ENCODE peak calls at places on chromosomes 3 and 15, in five cellular contexts. E is A549, N is suprapubic skin, H is ovary, U is K562. B is an unnamed sample.

GRCh38 chr3:57958642-57959406 is 49.4 kb upstream of the FLNB start:
- DNase-seq in E (peak; percentile 57), N (no peak), U (peak; percentile 58), H (peak; percentile 15), B (no peak)

GRCh38 chr3:188126931-188127330 is 27.0 kb upstream of the LPP start:
- DNase-seq in N (no peak), U (no peak), E (no peak), H (peak; percentile 27), B (no peak)

GRCh38 chr3:53109190-53109589 is 21.0 kb downstream of the RFT1 start:
- DNase-seq in U (no peak), N (no peak), H (no peak), E (no peak), B (no peak)

GRCh38 chr3:138729279-138729678 is 105.4 kb downstream of the PIK3CB start:
- DNase-seq in H (no peak), E (no peak), N (no peak), U (no peak), B (no peak)

GRCh38 chr15:89475688-89476087 is 20.7 kb downstream of the RHCG start:
- DNase-seq in U (no peak), E (no peak), N (no peak), H (no peak), B (no peak)

GRCh38 chr3:188772886-188773285 is 398.9 kb upstream of the TPRG1 start:
- DNase-seq in H (peak; percentile 47), N (no peak), E (peak; percentile 67), U (no peak), B (peak; percentile 64)

GRCh38 chr3:197076446-197076845 is 46.8 kb upstream of the MELTF start:
- DNase-seq in H (no peak), E (no peak), N (no peak), U (no peak), B (no peak)

GRCh38 chr15:29056839-29057450 is 171.2 kb downstream of the APBA2 start:
- DNase-seq in E (no peak), N (no peak), H (no peak), U (no peak), B (no peak)

GRCh38 chr3:101279765-101280385 is 40.5 kb downstream of the IMPG2 start:
- DNase-seq in H (no peak), N (no peak), U (no peak), E (no peak), B (no peak)

GRCh38 chr3:138465927-138466326 is 31.5 kb downstream of the ESYT3 start:
- DNase-seq in N (no peak), H (no peak), U (no peak), E (no peak), B (no peak)

GRCh38 chr3:120503727-120504616 is 53.2 kb upstream of the FSTL1 start:
- DNase-seq in U (no peak), N (no peak), E (no peak), H (no peak), B (no peak)

GRCh38 chr3:65342084-65342683 is 654.4 kb upstream of the ADAMTS9 start:
- DNase-seq in E (peak; percentile 56), N (no peak), H (no peak), U (peak; percentile 75), B (peak; percentile 31)

GRCh38 chr15:81407679-81408078 is 33.7 kb upstream of the TMC3 start:
- DNase-seq in U (no peak), N (no peak), H (no peak), E (no peak), B (no peak)

GRCh38 chr15:69973102-69973714 is 124.5 kb downstream of the TLE3 start:
- DNase-seq in H (no peak), N (no peak), U (peak; percentile 30), E (peak; percentile 50), B (no peak)

GRCh38 chr3:194989251-194989650 is 281.7 kb downstream of the XXYLT1 start:
- DNase-seq in H (no peak), N (peak; percentile 39), E (no peak), U (no peak), B (no peak)

GRCh38 chr15:85649372-85649771 is 145.4 kb downstream of the KLHL25 start:
- DNase-seq in N (no peak), E (peak; percentile 36), H (no peak), U (peak; percentile 2), B (peak; percentile 51)

GRCh38 chr15:73464602-73465001 is 21.6 kb downstream of the REC114 start:
- DNase-seq in E (no peak), U (peak; percentile 33), N (no peak), H (no peak), B (no peak)
- TF ChIP-seq CTCF in E (no peak), U (peak; percentile 32), N (no peak), H (no peak), B (no peak)

GRCh38 chr3:72193768-72194463 is 409.0 kb upstream of the PROK2 start:
- DNase-seq in H (no peak), U (no peak), E (no peak), N (no peak), B (no peak)
- TF ChIP-seq EP300 in H (no peak), U (no peak), E (no peak), N (no peak), B (no peak)

DNA sequence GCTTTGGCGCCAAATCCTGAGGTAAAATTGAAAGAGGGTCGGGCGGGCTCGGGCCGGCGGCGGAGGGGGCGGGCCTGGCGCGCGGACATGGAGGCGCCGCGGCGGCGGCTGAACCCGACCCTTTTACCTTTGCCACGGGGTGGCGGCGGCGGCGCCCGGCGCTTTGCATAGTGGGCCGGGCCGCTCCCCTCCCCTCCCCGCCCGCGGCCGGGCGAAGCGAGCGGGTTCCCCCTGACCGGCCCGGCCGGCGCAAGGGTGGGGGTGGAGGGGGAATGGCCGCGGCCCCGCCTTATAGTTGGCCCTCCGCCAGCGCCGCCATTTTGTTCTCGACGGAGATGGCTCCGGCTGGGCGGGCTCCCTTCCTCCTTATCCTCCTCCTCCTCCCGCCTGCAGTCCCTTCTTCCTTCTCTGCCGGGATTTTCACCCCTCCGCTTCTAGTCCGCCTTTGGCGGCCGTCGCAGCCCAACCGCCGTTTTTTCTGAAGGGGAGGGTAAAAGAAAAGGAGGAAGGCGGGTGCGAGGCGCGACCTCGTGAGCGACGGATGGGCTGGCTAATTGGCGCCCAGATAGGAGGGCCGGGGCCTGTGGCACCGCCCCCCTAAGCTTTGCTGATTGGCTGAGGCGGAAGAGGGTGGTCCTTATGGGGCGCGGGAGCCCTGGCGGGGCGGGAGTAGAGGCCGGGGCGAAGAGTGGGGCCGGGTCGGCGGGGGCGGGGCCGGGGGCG is 664 bp downstream of the NR2C2 start:
- DNase-seq in U (peak; percentile 99), H (peak; percentile 97), E (peak; percentile 97), N (peak; percentile 97), B (peak; percentile 97)
- TF ChIP-seq POLR2A in U (peak; percentile 66), H (peak; percentile 17), E (peak; percentile 6), N (no peak), B (no peak)

GRCh38 chr3:186453531-186453930 is 90.6 kb downstream of the CRYGS start:
- DNase-seq in E (no peak), U (no peak), N (no peak), H (no peak), B (no peak)

GRCh38 chr3:186458306-186459107 is 85.7 kb downstream of the CRYGS start:
- DNase-seq in N (no peak), E (no peak), H (no peak), U (peak; percentile 30), B (no peak)

GRCh38 chr3:186459108-186459467 is 85.1 kb downstream of the CRYGS start:
- DNase-seq in N (no peak), E (no peak), U (peak; percentile 51), H (no peak), B (no peak)

GRCh38 chr3:186454881-186455703 is 89.1 kb downstream of the CRYGS start:
- DNase-seq in H (no peak), N (no peak), U (no peak), E (no peak), B (no peak)

DNA sequence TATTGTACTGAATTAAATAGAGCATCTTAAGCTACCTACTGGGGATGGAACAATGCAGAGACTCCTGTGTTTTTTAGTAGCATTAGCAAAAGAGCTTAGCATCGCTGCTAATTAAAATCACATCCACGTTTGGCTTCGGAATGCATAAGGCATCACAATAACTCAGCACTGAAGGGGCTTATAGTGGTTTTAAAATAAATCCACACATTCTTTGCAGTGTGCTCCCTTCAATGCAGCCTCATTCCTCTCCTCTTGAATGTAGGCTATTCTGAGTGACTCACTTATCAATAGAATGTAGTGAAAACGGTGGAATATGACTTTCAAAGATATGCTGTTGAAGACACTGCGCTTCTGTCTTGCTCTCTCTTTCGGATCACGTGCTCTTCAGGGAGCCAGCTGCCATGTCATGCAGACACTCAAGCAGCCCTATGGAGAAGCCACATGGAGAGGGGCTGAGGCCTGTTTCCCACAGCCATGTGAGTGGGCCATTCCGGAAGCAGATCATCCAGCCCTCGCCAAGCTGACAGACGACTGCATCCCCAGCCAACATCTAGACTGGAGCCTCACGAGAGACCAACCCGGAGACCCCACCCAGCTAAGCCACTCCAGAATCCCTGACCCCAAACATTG is 87.4 kb downstream of the CRYGS start:
- DNase-seq in N (no peak), E (no peak), H (no peak), U (peak; percentile 23), B (no peak)
- TF ChIP-seq CTCF in N (no peak), E (no peak), H (no peak), U (no peak), B (no peak)

GRCh38 chr3:171986755-171987535 is 52.4 kb upstream of the FNDC3B start:
- DNase-seq in H (no peak), N (no peak), E (no peak), U (no peak), B (no peak)
- TF ChIP-seq EP300 in H (no peak), N (no peak), E (no peak), U (no peak), B (no peak)

GRCh38 chr15:65832549-65833364 is 36.5 kb upstream of the RAB11A start:
- DNase-seq in H (peak; percentile 88), E (peak; percentile 99), N (peak; percentile 92), U (peak; percentile 83), B (peak; percentile 89)
- TF ChIP-seq POLR2A in H (no peak), E (no peak), N (no peak), U (peak; percentile 61), B (no peak)